ENCODE peak calls at places on chromosomes 3 and 15, in six cellular contexts. D, K, Z, L, T and U are unnamed samples.

GRCh38 chr3:183541235-183541655 is 14.3 kb downstream of the KLHL6 start:
- DNase-seq in D (no peak), T (no peak), K (no peak), L (no peak), Z (no peak), U (no peak)

GRCh38 chr3:72748659-72749058 is 99.6 kb downstream of the SHQ1 start:
- DNase-seq in L (no peak), Z (no peak), T (no peak), D (no peak), K (no peak), U (no peak)

GRCh38 chr3:141366285-141367037 is 1.8 kb upstream of the ZBTB38 start:
- DNase-seq in L (peak; percentile 99), Z (peak; percentile 83), T (peak; percentile 80), D (peak; percentile 42), K (peak; percentile 79), U (peak; percentile 91)

GRCh38 chr3:194615221-194615620 is 18.0 kb downstream of the TMEM44 start:
- DNase-seq in L (peak; percentile 13), K (no peak), T (no peak), Z (no peak), D (no peak), U (no peak)

GRCh38 chr3:107545680-107546120 is 22.9 kb downstream of the BBX start:
- DNase-seq in D (no peak), T (no peak), K (no peak), Z (no peak), L (peak; percentile 39), U (no peak)

GRCh38 chr3:136106101-136106500 is 90.0 kb downstream of the MSL2 start:
- DNase-seq in K (no peak), D (no peak), Z (peak; percentile 8), L (no peak), T (no peak), U (no peak)

GRCh38 chr3:45968706-45969105 is 25.4 kb downstream of the CXCR6 start:
- DNase-seq in Z (peak; percentile 53), D (no peak), L (peak; percentile 77), T (no peak), K (no peak), U (peak; percentile 57)

GRCh38 chr3:154089416-154090115 is 31.6 kb upstream of the ARHGEF26 start:
- DNase-seq in Z (peak; percentile 90), K (peak; percentile 7), T (peak; percentile 64), D (peak; percentile 22), L (no peak), U (no peak)

GRCh38 chr3:58591496-58592133 is 14.4 kb upstream of the FAM107A start:
- DNase-seq in D (no peak), L (no peak), K (no peak), Z (no peak), T (no peak), U (no peak)

GRCh38 chr15:44159492-44159891 is 35.6 kb downstream of the FRMD5 start:
- DNase-seq in T (no peak), Z (peak; percentile 8), K (no peak), L (no peak), D (no peak), U (no peak)

DNA sequence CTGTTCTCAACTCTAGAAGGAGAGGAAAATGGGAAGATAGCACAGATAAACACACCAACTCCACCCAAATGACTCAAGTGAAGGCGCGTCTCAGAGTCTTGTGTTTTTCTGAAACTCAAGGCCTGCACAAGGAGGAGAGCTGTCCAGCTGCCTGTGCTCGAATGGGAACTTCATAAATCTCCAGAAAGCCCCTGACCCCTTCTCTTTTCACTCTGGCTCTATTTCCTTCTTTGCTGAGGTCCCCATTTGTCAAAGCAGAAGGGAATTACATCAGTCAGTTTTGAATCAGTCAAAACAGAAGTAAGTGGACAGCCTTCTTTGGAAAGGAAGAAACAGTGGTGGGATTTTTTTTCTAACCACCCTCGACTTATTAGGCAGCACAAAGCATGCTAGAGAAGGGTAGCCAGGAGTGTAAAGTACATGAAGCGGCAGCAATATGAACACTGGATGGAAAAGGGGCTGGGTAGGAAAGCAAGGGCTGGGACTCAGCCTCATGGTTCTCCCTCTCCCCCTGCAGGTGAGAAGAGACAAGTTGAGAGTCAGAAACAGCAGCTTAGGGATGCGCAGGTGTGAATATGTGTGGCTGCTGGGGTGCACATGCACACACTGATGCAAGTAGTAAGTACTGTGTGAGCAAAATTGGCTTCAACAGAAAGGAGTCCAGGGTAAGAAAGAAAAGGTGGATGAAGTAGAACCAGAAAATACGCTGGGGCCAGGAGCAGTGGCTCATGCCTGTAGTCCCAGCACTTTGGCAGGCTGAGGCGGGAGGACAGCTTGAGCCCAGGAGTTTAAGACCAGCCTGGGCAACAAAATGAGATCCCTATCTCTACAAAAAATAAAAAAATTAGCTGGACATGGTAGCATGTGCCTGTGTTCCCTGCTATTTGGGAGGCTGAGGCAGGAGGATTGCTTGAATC is 36.6 kb upstream of the MAGEF1 start:
- DNase-seq in K (no peak), L (peak; percentile 68), Z (peak; percentile 85), D (peak; percentile 66), T (no peak), U (no peak)
- TF ChIP-seq CTCF in K (no peak), L (peak; percentile 32), Z (peak; percentile 90), D (peak; percentile 67), T (peak; percentile 64), U (peak; percentile 47)

GRCh38 chr3:85821130-85821756 is 862.5 kb downstream of the CADM2 start:
- DNase-seq in L (no peak), T (no peak), Z (peak; percentile 65), K (peak; percentile 26), D (peak; percentile 5), U (no peak)
- TF ChIP-seq CTCF in L (peak; percentile 22), T (no peak), Z (peak; percentile 81), K (peak; percentile 42), D (peak; percentile 45), U (peak; percentile 41)

GRCh38 chr15:74630284-74631086 is 14.8 kb downstream of the CLK3 start:
- DNase-seq in D (no peak), K (no peak), L (no peak), T (no peak), Z (no peak), U (no peak)
- TF ChIP-seq CTCF in D (no peak), K (no peak), L (no peak), T (no peak), Z (no peak), U (no peak)

DNA sequence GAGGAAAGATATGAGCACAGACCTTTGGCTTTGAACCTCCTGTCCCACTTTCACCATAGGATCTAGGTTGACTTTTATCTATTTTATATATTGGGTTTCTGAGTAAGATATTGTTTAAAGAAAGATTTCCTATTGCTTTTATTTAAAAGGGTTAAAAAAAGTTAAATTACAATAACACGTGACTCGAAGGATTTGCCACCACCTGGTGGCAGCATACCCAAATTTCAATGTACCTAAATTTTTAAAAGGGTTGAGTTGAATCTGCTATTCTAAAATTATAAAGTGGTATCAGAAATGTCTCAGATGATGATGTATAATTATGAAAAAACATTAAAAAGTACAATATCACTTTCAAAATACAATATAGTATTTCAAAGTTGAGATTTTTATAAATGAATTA is 368.4 kb downstream of the MECOM start:
- DNase-seq in K (no peak), Z (peak; percentile 37), D (peak; percentile 12), L (peak; percentile 42), T (no peak), U (no peak)
- TF ChIP-seq CTCF in K (peak; percentile 36), Z (peak; percentile 51), D (peak; percentile 35), L (peak; percentile 66), T (peak; percentile 28), U (peak; percentile 89)

DNA sequence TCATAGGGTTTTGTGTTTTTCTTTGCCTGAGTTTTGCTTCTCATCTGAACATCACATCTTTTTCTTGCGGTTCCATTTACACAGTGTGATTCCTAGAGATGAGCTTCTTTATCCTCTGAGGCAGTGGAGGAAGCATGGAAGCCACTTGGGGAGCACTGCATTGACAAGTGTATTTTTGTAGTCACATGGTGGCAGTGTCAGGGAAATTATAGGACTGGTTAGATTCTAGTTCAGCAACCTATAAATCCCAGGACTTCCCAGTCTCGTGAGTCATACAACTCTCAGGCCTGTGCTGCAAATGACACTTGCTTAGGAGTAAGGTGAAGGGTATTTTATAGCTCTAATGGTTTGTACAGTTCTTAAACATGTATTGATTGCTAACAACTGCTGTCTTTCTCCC is 58.4 kb downstream of the RBM6 start:
- DNase-seq in T (peak; percentile 57), K (no peak), L (peak; percentile 72), D (peak; percentile 37), Z (peak; percentile 83), U (peak; percentile 72)
- TF ChIP-seq CTCF in T (peak; percentile 28), K (no peak), L (no peak), D (no peak), Z (peak; percentile 3), U (peak; percentile 18)

DNA sequence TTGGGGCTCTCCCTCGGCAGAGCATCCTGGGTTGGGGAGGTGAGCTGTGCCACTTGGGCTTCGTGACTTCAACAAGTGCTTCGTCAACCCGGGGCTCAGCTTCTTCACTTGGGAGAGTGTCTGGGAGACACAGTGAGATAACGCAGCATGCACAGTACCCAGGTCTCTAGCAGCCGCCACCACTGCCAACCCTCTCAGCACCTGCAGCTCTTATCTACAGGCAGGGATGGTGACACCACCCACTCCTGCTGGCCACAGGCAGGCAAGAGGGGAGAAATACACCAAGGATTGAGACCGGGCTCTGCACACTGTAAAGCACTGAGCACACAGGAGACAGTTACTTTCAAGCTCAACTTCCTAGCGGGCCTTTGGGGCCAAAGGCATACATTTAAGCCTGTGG is 11.5 kb downstream of the TKT start:
- DNase-seq in L (no peak), D (no peak), Z (no peak), K (peak; percentile 57), T (no peak), U (no peak)
- TF ChIP-seq CTCF in L (no peak), D (no peak), Z (no peak), K (no peak), T (no peak), U (no peak)